ENCODE peak calls at places on chromosomes 3 and 15, in ten cellular contexts. S is fibroblast of mammary gland; L is choroid plexus epithelial cell; H is cardiac fibroblast; P is neural crest cell; F is WTC11; R is coronary artery; I is CD4-positive, alpha-beta T cell; E is PC-3; X is fibroblast of lung. Y is an unnamed sample.
A peak's percentile ranks its signal among the peaks of the same experiment; 100 is the strongest.

GRCh38 chr3:57434041-57434440 is 110.1 kb downstream of the DNAH12 start:
- DNase-seq in S (peak; percentile 50), L (peak; percentile 63), H (peak; percentile 54), P (no peak), F (no peak), R (no peak), I (no peak), E (peak; percentile 84), X (peak; percentile 49), Y (no peak)

GRCh38 chr15:35674873-35675781 is 129.2 kb upstream of the DPH6 start:
- DNase-seq in S (peak; percentile 70), L (peak; percentile 91), H (peak; percentile 76), P (no peak), F (no peak), R (no peak), I (no peak), E (no peak), X (peak; percentile 72), Y (no peak)

GRCh38 chr3:59064276-59064675 is 14.5 kb upstream of the CFAP20DC start:
- DNase-seq in S (no peak), L (peak; percentile 6), H (no peak), P (no peak), F (peak; percentile 32), R (no peak), I (no peak), E (peak; percentile 29), X (no peak), Y (no peak)

GRCh38 chr3:47455806-47456452 is 19.8 kb downstream of the SCAP start:
- DNase-seq in S (peak; percentile 47), L (peak; percentile 39), H (peak; percentile 44), P (no peak), F (no peak), R (no peak), I (no peak), E (no peak), X (peak; percentile 73), Y (no peak)

GRCh38 chr3:186515115-186515514 is 29.1 kb downstream of the CRYGS start:
- DNase-seq in S (no peak), L (no peak), H (no peak), P (no peak), F (no peak), R (no peak), I (peak; percentile 27), E (no peak), X (no peak), Y (no peak)

GRCh38 chr3:182617511-182617910 is 175.8 kb upstream of the ATP11B start:
- DNase-seq in S (no peak), L (no peak), H (no peak), P (no peak), F (no peak), R (no peak), I (no peak), E (peak; percentile 85), X (no peak), Y (no peak)

GRCh38 chr3:59469948-59470723 is 420.3 kb upstream of the CFAP20DC start:
- DNase-seq in S (peak; percentile 72), L (peak; percentile 17), H (peak; percentile 7), P (no peak), F (no peak), R (no peak), I (no peak), E (peak; percentile 69), X (peak; percentile 7), Y (no peak)

GRCh38 chr3:37627951-37628620 is 233.6 kb upstream of the CTDSPL start:
- DNase-seq in S (no peak), L (no peak), H (no peak), P (no peak), F (no peak), R (peak; percentile 35), I (no peak), E (no peak), X (no peak), Y (no peak)

DNA sequence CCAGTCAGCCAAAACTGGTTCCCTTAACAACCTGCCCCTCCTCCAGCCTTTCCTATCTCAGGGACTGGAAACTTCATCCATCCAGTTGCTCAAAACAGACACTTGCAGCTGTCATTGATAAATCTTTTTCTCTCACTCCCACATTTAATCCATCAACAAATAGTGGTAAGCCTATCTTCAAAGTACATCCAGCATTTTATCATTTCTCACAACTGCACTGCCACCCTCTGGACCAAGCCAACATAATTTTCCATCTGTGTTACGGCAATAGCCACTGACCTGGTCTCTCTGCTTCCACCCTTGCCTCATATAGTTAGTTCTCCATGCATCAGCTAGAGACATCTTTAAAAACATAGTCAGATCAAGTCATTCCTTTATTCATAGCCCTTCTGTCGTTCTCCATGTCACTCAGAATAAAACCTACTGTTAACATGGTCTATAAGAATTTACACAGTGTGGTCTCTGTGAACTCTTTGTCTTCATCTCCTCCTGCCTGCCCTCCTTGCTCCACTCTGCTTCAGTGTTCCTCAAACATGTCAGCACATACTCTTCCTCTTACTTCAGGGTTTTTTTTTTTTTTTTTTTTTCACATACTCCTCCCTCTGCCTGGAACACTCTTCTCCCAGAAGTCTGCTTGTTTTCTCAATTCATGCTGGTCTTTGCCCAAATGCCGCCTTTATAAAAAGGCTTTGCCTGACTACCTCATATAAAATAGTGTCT is 102.5 kb upstream of the COL6A5 start:
- DNase-seq in S (peak; percentile 25), L (peak; percentile 52), H (peak; percentile 46), P (no peak), F (no peak), R (no peak), I (no peak), E (peak; percentile 19), X (peak; percentile 18), Y (no peak)
- TF ChIP-seq CTCF in S (peak; percentile 29), L (peak; percentile 49), H (no peak), P (peak; percentile 50), F (no peak), R (no peak), I (no peak), E (peak; percentile 37), X (peak; percentile 17), Y (peak; percentile 52)

GRCh38 chr3:138687236-138687635 is 78.7 kb downstream of the FAIM start:
- DNase-seq in S (peak; percentile 76), L (no peak), H (no peak), P (no peak), F (no peak), R (no peak), I (no peak), E (peak; percentile 48), X (peak; percentile 74), Y (no peak)

GRCh38 chr3:138692152-138692551 is 83.6 kb downstream of the FAIM start:
- DNase-seq in S (no peak), L (no peak), H (no peak), P (no peak), F (no peak), R (no peak), I (no peak), E (no peak), X (no peak), Y (no peak)

GRCh38 chr3:138690036-138690435 is 81.5 kb downstream of the FAIM start:
- DNase-seq in S (no peak), L (no peak), H (no peak), P (no peak), F (no peak), R (no peak), I (no peak), E (no peak), X (no peak), Y (no peak)

GRCh38 chr3:138686771-138687221 is 78.2 kb downstream of the FAIM start:
- DNase-seq in S (peak; percentile 82), L (peak; percentile 95), H (peak; percentile 86), P (no peak), F (no peak), R (no peak), I (no peak), E (peak; percentile 76), X (peak; percentile 83), Y (no peak)

GRCh38 chr3:138688871-138689299 is 80.3 kb downstream of the FAIM start:
- DNase-seq in S (no peak), L (peak; percentile 8), H (no peak), P (no peak), F (no peak), R (no peak), I (no peak), E (no peak), X (no peak), Y (no peak)
- TF ChIP-seq CTCF in S (no peak), L (no peak), H (no peak), P (no peak), F (no peak), R (no peak), I (no peak), E (no peak), X (no peak), Y (no peak)

DNA sequence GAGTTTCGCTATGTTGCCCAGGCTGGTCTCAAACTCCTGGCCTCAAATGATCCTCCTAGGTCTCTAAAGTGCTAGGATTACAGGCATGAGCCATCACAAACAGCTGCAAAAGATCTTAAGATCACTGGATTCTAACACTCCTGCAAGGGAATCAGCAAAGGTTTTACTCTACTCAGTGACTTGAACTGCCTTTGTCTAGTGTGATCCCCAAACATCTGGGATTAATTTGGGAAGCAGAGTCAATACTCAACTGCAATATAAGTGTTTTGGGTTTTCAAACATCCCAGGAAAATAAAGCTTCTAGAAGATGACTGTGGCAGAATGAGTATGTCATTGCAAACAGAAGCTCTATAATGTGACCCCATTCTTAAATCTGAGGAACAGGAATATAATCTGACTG is 7.2 kb downstream of the SPG21 start:
- DNase-seq in S (peak; percentile 74), L (no peak), H (no peak), P (no peak), F (no peak), R (no peak), I (no peak), E (no peak), X (peak; percentile 38), Y (no peak)
- TF ChIP-seq CTCF in S (no peak), L (no peak), H (no peak), P (no peak), F (no peak), R (no peak), I (no peak), E (no peak), X (no peak), Y (no peak)

GRCh38 chr15:47496343-47497185 is 220.7 kb upstream of the SEMA6D start:
- DNase-seq in S (peak; percentile 23), L (no peak), H (no peak), P (no peak), F (no peak), R (no peak), I (no peak), E (no peak), X (no peak), Y (no peak)

GRCh38 chr15:47503884-47504283 is 213.4 kb upstream of the SEMA6D start:
- DNase-seq in S (no peak), L (no peak), H (no peak), P (no peak), F (no peak), R (no peak), I (no peak), E (no peak), X (no peak), Y (no peak)

GRCh38 chr15:47504624-47505256 is 212.6 kb upstream of the SEMA6D start:
- DNase-seq in S (no peak), L (no peak), H (no peak), P (no peak), F (no peak), R (no peak), I (no peak), E (no peak), X (no peak), Y (no peak)

GRCh38 chr15:47505712-47506542 is 211.4 kb upstream of the SEMA6D start:
- DNase-seq in S (peak; percentile 63), L (peak; percentile 64), H (peak; percentile 43), P (no peak), F (no peak), R (no peak), I (no peak), E (no peak), X (peak; percentile 40), Y (no peak)

DNA sequence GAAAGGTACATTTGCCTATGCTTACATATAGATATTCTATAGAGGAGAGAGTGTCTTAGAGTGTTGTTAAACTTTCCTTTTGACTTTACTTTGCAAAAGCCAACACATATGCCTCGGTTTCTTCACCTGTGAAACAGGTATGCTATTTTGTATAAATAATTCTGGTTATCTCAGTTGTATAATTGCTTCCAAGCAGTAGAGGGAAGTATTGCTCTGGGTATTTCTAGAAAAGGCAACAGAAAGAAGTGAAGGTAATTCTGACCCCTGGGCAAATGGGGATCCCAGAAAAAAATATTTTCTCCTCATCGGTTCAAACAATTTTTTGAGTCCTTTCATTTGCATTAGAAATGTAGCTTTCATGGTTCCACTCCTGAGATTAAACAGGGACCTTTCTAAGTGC is 216.5 kb upstream of the SEMA6D start:
- DNase-seq in S (no peak), L (no peak), H (no peak), P (no peak), F (no peak), R (no peak), I (no peak), E (no peak), X (no peak), Y (no peak)
- TF ChIP-seq CTCF in S (no peak), L (no peak), H (no peak), P (no peak), F (no peak), R (no peak), I (no peak), E (peak; percentile 47), X (no peak), Y (peak; percentile 7)

Y was measured in D721Med.